ENCODE peak calls at places on chromosomes 12 and 14, in four cellular contexts. G is glutamatergic neuron, X is uterus, C is frontal cortex. E is an unnamed sample.

GRCh38 chr12:46569826-46570390 is 197.3 kb upstream of the SLC38A2 start:
- DNase-seq in X (no peak), C (no peak), G (no peak), E (no peak)

GRCh38 chr14:54444003-54444402 is 2.8 kb upstream of the CNIH1 start:
- DNase-seq in G (no peak), X (peak; percentile 46), C (no peak), E (peak; percentile 75)

GRCh38 chr14:59435987-59436386 is 29.2 kb downstream of the GPR135 start:
- DNase-seq in X (no peak), C (no peak), G (no peak), E (no peak)

GRCh38 chr14:29311983-29312382 is 545.4 kb downstream of the FOXG1 start:
- DNase-seq in X (no peak), C (no peak), G (no peak), E (no peak)

GRCh38 chr12:106288510-106289195 is 13.9 kb upstream of the TCP11L2 start:
- DNase-seq in G (no peak), C (no peak), X (no peak), E (peak; percentile 95)

GRCh38 chr12:41061189-41061588 is 126.9 kb upstream of the PDZRN4 start:
- DNase-seq in X (no peak), C (no peak), G (no peak), E (no peak)

GRCh38 chr14:37565550-37565949 is 29.5 kb downstream of the FOXA1 start:
- DNase-seq in C (no peak), X (no peak), G (no peak), E (no peak)

GRCh38 chr12:10641735-10642500 is 28.5 kb upstream of the MAGOHB start:
- DNase-seq in X (no peak), G (no peak), C (no peak), E (no peak)

GRCh38 chr12:69527506-69528272 is 57.5 kb downstream of the FRS2 start:
- DNase-seq in X (no peak), G (no peak), C (no peak), E (peak; percentile 24)

GRCh38 chr14:94663965-94664704 is 51.9 kb downstream of the SERPINA3 start:
- DNase-seq in G (no peak), C (no peak), X (peak; percentile 1), E (no peak)

GRCh38 chr12:14850929-14851663 is 7.8 kb upstream of the ART4 start:
- DNase-seq in G (no peak), C (no peak), X (no peak), E (no peak)

GRCh38 chr14:77041837-77042557 is 13.5 kb upstream of the IRF2BPL start:
- DNase-seq in C (no peak), X (peak; percentile 80), G (no peak), E (peak; percentile 87)

GRCh38 chr12:95413576-95413975 is 60.4 kb upstream of the METAP2 start:
- DNase-seq in X (no peak), G (no peak), C (no peak), E (peak; percentile 66)

GRCh38 chr14:105294142-105294597 is 6.6 kb downstream of the BRF1 start:
- DNase-seq in C (no peak), G (no peak), X (no peak), E (no peak)

GRCh38 chr14:76908834-76909233 is 82.6 kb downstream of the LRRC74A start:
- DNase-seq in C (no peak), G (no peak), X (no peak), E (no peak)

GRCh38 chr12:6167327-6168280 is 32.6 kb upstream of the CD9 start:
- DNase-seq in C (no peak), X (peak; percentile 62), G (no peak), E (peak; percentile 89)

GRCh38 chr14:99234366-99234765 is 37.6 kb downstream of the BCL11B start:
- DNase-seq in C (no peak), G (no peak), X (no peak), E (no peak)

GRCh38 chr12:32033411-32033810 is 73.2 kb upstream of the BICD1 start:
- DNase-seq in C (no peak), X (no peak), G (no peak), E (no peak)

GRCh38 chr12:71552728-71553501 is 110.7 kb downstream of the ZFC3H1 start:
- DNase-seq in C (no peak), X (no peak), G (no peak), E (no peak)

GRCh38 chr12:112172556-112173324 is 47.4 kb downstream of the TRAFD1 start:
- DNase-seq in X (no peak), G (no peak), C (no peak), E (no peak)

GRCh38 chr12:18141583-18141982 is 51.6 kb upstream of the RERGL start:
- DNase-seq in G (no peak), C (no peak), X (no peak), E (no peak)

GRCh38 chr12:52390739-52391617 is 5.5 kb upstream of the KRT84 start:
- DNase-seq in G (peak; percentile 40), X (no peak), C (no peak), E (no peak)

GRCh38 chr12:10540776-10541205 is 35.1 kb downstream of the EIF2S3B start:
- DNase-seq in X (no peak), G (no peak), C (no peak), E (no peak)

GRCh38 chr14:76924363-76925151 is 98.3 kb downstream of the LRRC74A start:
- DNase-seq in X (no peak), C (no peak), G (peak; percentile 74), E (no peak)

GRCh38 chr12:49322708-49323523 is at the start of gene TROAP:
- DNase-seq in X (peak; percentile 96), G (peak; percentile 97), C (peak; percentile 90), E (peak; percentile 89)

GRCh38 chr14:37992489-37992888 is 215.2 kb upstream of the SSTR1 start:
- DNase-seq in C (no peak), G (peak; percentile 29), X (no peak), E (no peak)

GRCh38 chr12:52423661-52424503 is 10.3 kb downstream of the KRT75 start:
- DNase-seq in G (no peak), C (no peak), X (no peak), E (no peak)

GRCh38 chr12:41514050-41514449 is 325.9 kb downstream of the PDZRN4 start:
- DNase-seq in X (no peak), C (no peak), G (no peak), E (no peak)

GRCh38 chr12:31783996-31784645 is 55.3 kb upstream of the AMN1 start:
- DNase-seq in G (peak; percentile 49), C (no peak), X (no peak), E (no peak)

GRCh38 chr12:64147011-64147671 is 75.0 kb downstream of the KICS2 start:
- DNase-seq in C (no peak), G (no peak), X (no peak), E (no peak)

GRCh38 chr12:124390442-124391116 is 95.7 kb downstream of the RFLNA start:
- DNase-seq in C (no peak), X (peak; percentile 84), G (no peak), E (no peak)

GRCh38 chr12:64691793-64692583 is 67.2 kb downstream of the GNS start:
- DNase-seq in C (no peak), G (no peak), X (no peak), E (no peak)

E was measured in AG09309.